ENCODE peak calls at places on chromosomes 7 and 10, in five cellular contexts. R is IMR-90, P is skeletal muscle cell, J is mesendoderm, V is mucosa of descending colon. M is an unnamed sample.

GRCh38 chr7:19713676-19714075 is 4.8 kb upstream of the POLR1F start:
- DNase-seq in R (peak), P (no peak), J (peak), V (peak), M (peak)

GRCh38 chr7:36005876-36006275 is 147.2 kb upstream of the EEPD1 start:
- DNase-seq in R (no peak), P (no peak), J (no peak), V (no peak), M (no peak)

GRCh38 chr10:29403208-29403607 is 114.3 kb downstream of the LYZL1 start:
- DNase-seq in R (no peak), P (no peak), J (no peak), V (no peak), M (no peak)

GRCh38 chr7:26197153-26198115 is 3.1 kb downstream of the HNRNPA2B1 start:
- DNase-seq in R (no peak), P (no peak), J (no peak), V (no peak), M (no peak)

GRCh38 chr10:59907537-59907917 is 1.2 kb upstream of the CCDC6 start:
- DNase-seq in R (no peak), P (no peak), J (no peak), V (no peak), M (no peak)

GRCh38 chr10:77898323-77899079 is 28.1 kb downstream of the DLG5 start:
- DNase-seq in R (no peak), P (no peak), J (peak), V (no peak), M (no peak)

GRCh38 chr7:104976966-104977636 is 36.9 kb upstream of the KMT2E start:
- DNase-seq in R (no peak), P (no peak), J (no peak), V (no peak), M (no peak)

GRCh38 chr7:753190-753589 is 26.1 kb upstream of the PRKAR1B start:
- DNase-seq in R (no peak), P (no peak), J (no peak), V (no peak), M (no peak)

GRCh38 chr10:8767616-8768015 is 713.1 kb downstream of the GATA3 start:
- DNase-seq in R (no peak), P (no peak), J (peak), V (no peak), M (no peak)

GRCh38 chr7:28627263-28627653 is 214.9 kb downstream of the CREB5 start:
- DNase-seq in R (no peak), P (no peak), J (no peak), V (no peak), M (no peak)

GRCh38 chr10:33939892-33940291 is 605.4 kb upstream of the NRP1 start:
- DNase-seq in R (no peak), P (no peak), J (peak), V (no peak), M (no peak)

GRCh38 chr7:111763221-111763791 is 201.0 kb upstream of the IMMP2L start:
- DNase-seq in R (peak), P (no peak), J (peak), V (peak), M (no peak)

GRCh38 chr10:84825330-84825729 is 496.9 kb downstream of the CCSER2 start:
- DNase-seq in R (peak), P (peak), J (peak), V (no peak), M (peak)

GRCh38 chr7:143085109-143085508 is 33.0 kb downstream of the OR6V1 start:
- DNase-seq in R (no peak), P (no peak), J (no peak), V (no peak), M (no peak)

GRCh38 chr7:73560035-73560835 is 2.7 kb upstream of the BCL7B start:
- DNase-seq in R (peak), P (peak), J (no peak), V (no peak), M (peak)

GRCh38 chr10:103716206-103717160 is 138.9 kb downstream of the SH3PXD2A start:
- DNase-seq in R (no peak), P (no peak), J (peak), V (peak), M (no peak)

GRCh38 chr10:104337985-104338735 is at the start of gene ITPRIP:
- DNase-seq in R (peak), P (peak), J (peak), V (peak), M (no peak)

GRCh38 chr7:28815369-28815927 is 142.7 kb downstream of the TRIL start:
- DNase-seq in R (no peak), P (no peak), J (no peak), V (no peak), M (no peak)

GRCh38 chr7:55132890-55133551 is 114.2 kb downstream of the EGFR start:
- DNase-seq in R (peak), P (peak), J (no peak), V (no peak), M (peak)

GRCh38 chr10:93440591-93441012 is 41.5 kb downstream of the MYOF start:
- DNase-seq in R (peak), P (no peak), J (peak), V (no peak), M (no peak)

GRCh38 chr10:46539596-46540411 is 16.7 kb downstream of the GPRIN2 start:
- DNase-seq in R (peak), P (no peak), J (no peak), V (no peak), M (peak)

GRCh38 chr7:85600425-85600824 is 413.6 kb upstream of the SEMA3D start:
- DNase-seq in R (peak), P (no peak), J (peak), V (no peak), M (no peak)

GRCh38 chr7:83036721-83037380 is 125.8 kb downstream of the PCLO start:
- DNase-seq in R (no peak), P (no peak), J (no peak), V (no peak), M (peak)

GRCh38 chr7:83036130-83036529 is 126.6 kb downstream of the PCLO start:
- DNase-seq in R (no peak), P (no peak), J (peak), V (no peak), M (no peak)

GRCh38 chr7:83032195-83032594 is 130.5 kb downstream of the PCLO start:
- DNase-seq in R (no peak), P (no peak), J (no peak), V (no peak), M (no peak)
- H3K4me3 ChIP-seq in R (no peak), P (no peak), J (no peak), V (no peak), M (no peak)

GRCh38 chr10:73044378-73045285 is 52.0 kb downstream of the P4HA1 start:
- DNase-seq in R (peak), P (peak), J (peak), V (no peak), M (no peak)
- H3K4me3 ChIP-seq in R (no peak), P (no peak), J (no peak), V (no peak), M (no peak)

DNA sequence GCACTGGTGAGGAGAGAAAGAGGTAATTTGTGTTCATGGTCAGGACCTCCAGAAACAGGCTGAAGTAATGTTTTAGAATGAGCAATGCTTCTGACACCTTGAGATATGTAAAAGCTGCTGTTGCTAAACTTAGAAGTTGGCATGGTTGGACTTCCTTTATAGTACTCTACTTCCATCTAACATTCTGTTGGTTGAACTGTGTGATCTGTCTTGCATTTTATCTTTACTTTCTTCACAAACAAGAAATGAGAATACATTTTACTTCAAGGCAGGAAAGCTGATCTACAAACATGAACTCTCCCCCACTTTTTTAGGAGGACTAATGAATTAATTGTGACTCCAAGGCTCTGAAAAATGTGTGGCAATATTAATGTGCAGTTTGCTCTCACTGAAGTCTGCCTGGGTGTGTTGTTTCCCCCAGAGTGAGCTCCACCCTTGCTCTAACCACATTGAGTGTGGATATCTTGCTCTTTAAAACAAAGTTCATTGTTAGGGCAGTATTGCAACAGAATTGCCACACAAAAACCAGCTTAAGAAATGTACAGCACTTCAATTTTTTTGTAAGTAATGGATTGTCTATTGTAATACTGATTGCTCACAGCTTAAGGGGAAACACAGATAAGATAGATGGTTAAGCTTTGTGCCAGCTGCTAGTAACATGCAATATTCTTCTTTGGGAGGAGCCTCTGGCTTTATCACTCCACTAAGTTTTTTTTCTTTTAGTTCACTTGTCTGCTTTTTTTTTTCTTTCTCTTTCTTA is 69.0 kb downstream of the ADD3 start:
- DNase-seq in R (peak), P (peak), J (no peak), V (peak), M (peak)
- H3K4me3 ChIP-seq in R (no peak), P (no peak), J (no peak), V (no peak), M (peak)

DNA sequence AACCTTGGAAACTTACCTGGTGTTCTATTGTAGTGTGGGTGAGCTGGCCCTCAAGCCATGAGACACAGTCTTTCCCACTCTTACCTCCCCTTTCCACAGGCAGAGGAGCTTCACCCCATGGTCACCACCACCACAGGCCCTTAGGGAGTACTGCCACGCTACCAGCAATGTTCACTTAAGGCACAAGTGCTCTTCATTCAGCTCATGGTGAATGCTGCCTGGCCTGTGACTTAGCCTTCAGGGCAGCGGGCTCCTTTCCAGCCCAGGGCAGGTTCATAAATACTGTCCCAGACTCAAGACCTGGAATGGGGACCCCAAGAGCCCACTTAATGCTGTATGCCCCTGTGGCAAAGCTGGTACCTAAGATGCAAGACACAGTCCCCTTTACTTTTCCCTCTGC is 109.4 kb downstream of the MYO3A start:
- DNase-seq in R (no peak), P (no peak), J (no peak), V (no peak), M (no peak)
- H3K4me3 ChIP-seq in R (no peak), P (no peak), J (no peak), V (no peak), M (no peak)

GRCh38 chr10:6301482-6302083 is 98.9 kb downstream of the PFKFB3 start:
- DNase-seq in R (no peak), P (no peak), J (no peak), V (no peak), M (peak)

GRCh38 chr10:6299743-6300105 is 97.0 kb downstream of the PFKFB3 start:
- DNase-seq in R (no peak), P (no peak), J (no peak), V (no peak), M (no peak)

GRCh38 chr10:6299234-6299633 is 96.5 kb downstream of the PFKFB3 start:
- DNase-seq in R (no peak), P (no peak), J (peak), V (no peak), M (peak)

GRCh38 chr10:6300106-6300783 is 97.5 kb downstream of the PFKFB3 start:
- DNase-seq in R (peak), P (peak), J (no peak), V (peak), M (no peak)

GRCh38 chr10:6300784-6301180 is 98.0 kb downstream of the PFKFB3 start:
- DNase-seq in R (no peak), P (no peak), J (no peak), V (no peak), M (no peak)
- H3K4me3 ChIP-seq in R (no peak), P (no peak), J (no peak), V (no peak), M (no peak)

GRCh38 chr10:132886211-132887099 is 55.9 kb downstream of the CFAP46 start:
- DNase-seq in R (no peak), P (no peak), J (peak), V (peak), M (no peak)
- H3K4me3 ChIP-seq in R (no peak), P (no peak), J (no peak), V (no peak), M (no peak)

GRCh38 chr10:97062058-97062457 is 123.7 kb downstream of the SLIT1 start:
- DNase-seq in R (no peak), P (no peak), J (no peak), V (no peak), M (no peak)
- H3K4me3 ChIP-seq in R (no peak), P (no peak), J (no peak), V (no peak), M (no peak)

DNA sequence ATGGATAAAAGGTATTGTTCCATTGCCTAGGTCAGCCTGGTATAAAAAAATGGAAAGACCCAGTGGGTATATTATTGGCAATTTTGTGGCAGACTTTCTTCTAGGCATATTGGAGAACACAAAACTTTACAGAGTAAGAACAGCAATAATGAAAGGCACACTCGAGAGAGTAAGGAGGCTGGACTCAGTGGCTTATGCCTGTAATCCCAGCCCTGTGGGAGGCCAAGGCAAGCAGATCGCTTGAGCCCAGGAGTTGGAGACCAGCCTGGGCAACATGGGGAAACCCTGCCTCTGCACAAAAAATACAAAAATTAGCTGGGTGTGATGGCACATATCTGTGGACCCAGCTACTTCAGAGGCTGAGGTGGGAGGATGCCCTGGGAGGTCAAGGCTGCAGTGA is 158.2 kb downstream of the FAM107B start:
- DNase-seq in R (no peak), P (no peak), J (no peak), V (no peak), M (no peak)
- H3K4me3 ChIP-seq in R (no peak), P (no peak), J (no peak), V (no peak), M (no peak)